ENCODE peak calls at places on chromosomes 2 and 18, in seven cellular contexts. G is IMR-90, J is mesendoderm, D is neuronal stem cell, X is H9, K is mesenchymal stem cell, H is H1. Y is an unnamed sample.
A peak's percentile ranks its signal among the peaks of the same experiment; 100 is the strongest.

GRCh38 chr2:28526733-28527132 is 30.9 kb downstream of the PLB1 start:
- DNase-seq in D (no peak), J (no peak), H (no peak), X (no peak), G (no peak), K (no peak), Y (no peak)

GRCh38 chr2:10920764-10921468 is 9.2 kb downstream of the KCNF1 start:
- DNase-seq in G (no peak), K (no peak), H (no peak), D (no peak), X (no peak), J (no peak), Y (no peak)

GRCh38 chr2:45237850-45238542 is 228.7 kb upstream of the SIX2 start:
- DNase-seq in X (no peak), K (peak; percentile 74), J (no peak), G (peak; percentile 95), H (no peak), D (no peak), Y (no peak)

GRCh38 chr2:17442334-17442733 is 75.9 kb downstream of the RAD51AP2 start:
- DNase-seq in X (no peak), K (no peak), G (peak; percentile 1), D (no peak), H (no peak), J (no peak), Y (peak; percentile 21)

GRCh38 chr2:134411279-134411827 is 157.5 kb downstream of the MGAT5 start:
- DNase-seq in H (no peak), J (no peak), D (no peak), X (no peak), G (no peak), K (no peak), Y (no peak)

GRCh38 chr2:96100893-96101304 is 15.5 kb downstream of the ADRA2B start:
- DNase-seq in X (no peak), G (no peak), H (no peak), D (no peak), J (no peak), K (no peak), Y (no peak)

GRCh38 chr18:78901923-78902794 is 77.5 kb upstream of the SALL3 start:
- DNase-seq in D (no peak), X (no peak), H (no peak), G (no peak), J (no peak), K (no peak), Y (no peak)

GRCh38 chr18:55272510-55273243 is 313.4 kb upstream of the CCDC68 start:
- DNase-seq in K (no peak), X (no peak), D (no peak), J (no peak), H (no peak), G (peak; percentile 84), Y (no peak)

DNA sequence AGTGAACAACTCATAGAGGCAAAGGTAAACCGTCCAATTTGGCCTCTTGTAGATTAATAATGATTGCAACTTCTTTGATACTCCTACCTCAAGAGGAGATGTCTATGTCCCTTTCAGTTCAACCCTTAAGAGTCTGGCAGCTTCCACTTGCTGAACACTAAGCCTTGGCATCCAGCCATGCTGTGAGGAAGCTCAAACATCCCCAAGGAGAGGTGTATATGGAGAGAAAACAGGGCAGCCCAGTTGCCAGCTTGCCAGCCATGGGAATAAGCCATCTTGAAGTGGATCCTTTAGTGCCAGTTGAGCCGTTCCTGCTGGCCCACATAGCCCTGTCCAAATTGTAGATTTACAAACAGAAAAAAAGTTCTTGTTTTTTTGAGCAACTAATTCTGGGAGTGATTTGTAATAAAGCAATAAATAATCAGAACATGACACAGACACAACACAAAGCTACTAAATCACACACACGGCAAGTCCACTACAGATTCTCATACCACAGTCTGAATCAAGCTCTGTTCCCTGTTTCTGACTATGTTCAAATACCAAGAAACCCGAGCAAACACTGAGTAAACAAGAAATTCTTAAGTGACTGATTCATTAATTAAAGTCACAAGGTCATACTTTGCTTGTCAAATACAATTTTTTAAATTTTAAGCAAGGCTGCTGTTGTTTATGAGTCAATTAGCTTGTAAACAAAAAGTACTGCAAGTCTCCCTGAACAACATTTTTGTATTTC is 96.1 kb downstream of the PID1 start:
- DNase-seq in D (no peak), K (peak; percentile 63), G (peak; percentile 3), J (no peak), X (no peak), H (no peak), Y (no peak)
- H3K4me2 ChIP-seq in D (no peak overlapping the region), K (no peak overlapping the region), G (no peak overlapping the region), J (no peak overlapping the region), X (no peak overlapping the region), H (no peak overlapping the region), Y (no peak overlapping the region)

GRCh38 chr18:61891271-61891670 is 1.5 kb downstream of the RNF152 start:
- DNase-seq in X (no peak), G (no peak), J (no peak), K (no peak), D (no peak), H (no peak), Y (no peak)
- H2BK120ac ChIP-seq in X (no peak overlapping the region), G (no peak overlapping the region), J (no peak overlapping the region), K (no peak overlapping the region), D (no peak overlapping the region), H (no peak overlapping the region), Y (no peak overlapping the region)

GRCh38 chr2:237300755-237301154 is 113.2 kb downstream of the COL6A3 start:
- DNase-seq in J (no peak), D (no peak), K (no peak), X (no peak), G (no peak), H (no peak), Y (no peak)
- H3K4me2 ChIP-seq in J (no peak overlapping the region), D (no peak overlapping the region), K (no peak overlapping the region), X (no peak overlapping the region), G (no peak overlapping the region), H (no peak overlapping the region), Y (no peak overlapping the region)

GRCh38 chr2:18998492-18998891 is 359.9 kb downstream of the OSR1 start:
- DNase-seq in D (no peak), H (no peak), X (no peak), J (no peak), K (no peak), G (no peak), Y (no peak)
- H2BK120ac ChIP-seq in D (no peak overlapping the region), H (no peak overlapping the region), X (no peak overlapping the region), J (no peak overlapping the region), K (no peak overlapping the region), G (no peak overlapping the region), Y (no peak overlapping the region)